ENCODE peak calls at places on chromosomes 4 and X, in five cellular contexts. One of them, this sample, is unnamed.

GRCh38 chrX:37405954-37406353 is 56.8 kb downstream of the PRRG1 start:
- DNase-seq in fibroblast of pulmonary artery: peak
- DNase-seq in foreskin fibroblast: no peak
- DNase-seq in coronary artery: no peak
- DNase-seq in fibroblast of lung: peak
- DNase-seq in this sample: no peak

GRCh38 chr4:185830263-185830994 is 18.4 kb upstream of the SORBS2 start:
- DNase-seq in fibroblast of pulmonary artery: no peak
- DNase-seq in foreskin fibroblast: no peak
- DNase-seq in coronary artery: no peak
- DNase-seq in fibroblast of lung: no peak
- DNase-seq in this sample: no peak

GRCh38 chr4:13611283-13611842 is 16.2 kb downstream of the BOD1L1 start:
- DNase-seq in fibroblast of pulmonary artery: peak
- DNase-seq in foreskin fibroblast: peak
- DNase-seq in coronary artery: no peak
- DNase-seq in fibroblast of lung: peak
- DNase-seq in this sample: no peak

GRCh38 chr4:32499176-32499575 is 1779.0 kb downstream of the PCDH7 start:
- DNase-seq in fibroblast of pulmonary artery: peak
- DNase-seq in foreskin fibroblast: peak
- DNase-seq in coronary artery: no peak
- DNase-seq in fibroblast of lung: peak
- DNase-seq in this sample: peak

GRCh38 chrX:21374163-21374993 is at the start of gene CNKSR2:
- DNase-seq in fibroblast of pulmonary artery: peak
- DNase-seq in foreskin fibroblast: no peak
- DNase-seq in coronary artery: no peak
- DNase-seq in fibroblast of lung: peak
- DNase-seq in this sample: no peak

GRCh38 chr4:153039542-153040185 is 103.5 kb downstream of the FHDC1 start:
- DNase-seq in fibroblast of pulmonary artery: no peak
- DNase-seq in foreskin fibroblast: no peak
- DNase-seq in coronary artery: no peak
- DNase-seq in fibroblast of lung: no peak
- DNase-seq in this sample: no peak

GRCh38 chr4:76696109-76696508 is 201.8 kb downstream of the SOWAHB start:
- DNase-seq in fibroblast of pulmonary artery: no peak
- DNase-seq in foreskin fibroblast: peak
- DNase-seq in coronary artery: no peak
- DNase-seq in fibroblast of lung: peak
- DNase-seq in this sample: no peak

GRCh38 chr4:7472443-7473013 is 37.8 kb upstream of the PSAPL1 start:
- DNase-seq in fibroblast of pulmonary artery: no peak
- DNase-seq in foreskin fibroblast: no peak
- DNase-seq in coronary artery: no peak
- DNase-seq in fibroblast of lung: no peak
- DNase-seq in this sample: no peak

GRCh38 chr4:164383187-164384181 is 370.4 kb upstream of the SMIM31 start:
- DNase-seq in fibroblast of pulmonary artery: no peak
- DNase-seq in foreskin fibroblast: no peak
- DNase-seq in coronary artery: peak
- DNase-seq in fibroblast of lung: peak
- DNase-seq in this sample: peak

GRCh38 chr4:21811576-21811975 is 137.0 kb downstream of the KCNIP4 start:
- DNase-seq in fibroblast of pulmonary artery: peak
- DNase-seq in foreskin fibroblast: peak
- DNase-seq in coronary artery: no peak
- DNase-seq in fibroblast of lung: no peak
- DNase-seq in this sample: no peak

GRCh38 chr4:166323250-166323649 is 450.2 kb downstream of the TLL1 start:
- DNase-seq in fibroblast of pulmonary artery: no peak
- DNase-seq in foreskin fibroblast: no peak
- DNase-seq in coronary artery: no peak
- DNase-seq in fibroblast of lung: no peak
- DNase-seq in this sample: no peak

GRCh38 chr4:166318810-166319525 is 445.9 kb downstream of the TLL1 start:
- DNase-seq in fibroblast of pulmonary artery: peak
- DNase-seq in foreskin fibroblast: peak
- DNase-seq in coronary artery: no peak
- DNase-seq in fibroblast of lung: no peak
- DNase-seq in this sample: peak

DNA sequence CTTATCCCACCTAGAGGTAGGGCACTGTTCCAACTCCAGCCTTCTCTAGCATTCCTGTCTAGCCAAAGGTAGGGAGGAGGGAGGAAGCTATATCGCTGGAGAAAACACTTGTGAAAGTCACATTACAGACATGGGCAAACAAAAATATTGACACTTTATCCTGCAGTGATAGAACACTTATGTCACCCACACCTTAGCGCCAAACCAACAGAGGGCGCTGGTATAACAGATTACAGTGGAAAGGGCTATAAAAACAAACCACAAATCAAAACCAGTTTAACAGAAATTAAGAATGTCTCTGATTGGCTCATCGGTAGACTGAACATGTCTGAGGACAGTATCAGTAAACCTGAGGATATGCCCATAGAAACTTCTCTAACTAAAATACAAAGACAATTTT is 451.3 kb downstream of the TLL1 start:
- DNase-seq in fibroblast of pulmonary artery: peak
- DNase-seq in foreskin fibroblast: peak
- DNase-seq in coronary artery: no peak
- DNase-seq in fibroblast of lung: peak
- DNase-seq in this sample: peak
- TF ChIP-seq CTCF in fibroblast of pulmonary artery: peak
- TF ChIP-seq CTCF in foreskin fibroblast: no peak
- TF ChIP-seq CTCF in coronary artery: no peak
- TF ChIP-seq CTCF in fibroblast of lung: no peak
- TF ChIP-seq CTCF in this sample: peak

DNA sequence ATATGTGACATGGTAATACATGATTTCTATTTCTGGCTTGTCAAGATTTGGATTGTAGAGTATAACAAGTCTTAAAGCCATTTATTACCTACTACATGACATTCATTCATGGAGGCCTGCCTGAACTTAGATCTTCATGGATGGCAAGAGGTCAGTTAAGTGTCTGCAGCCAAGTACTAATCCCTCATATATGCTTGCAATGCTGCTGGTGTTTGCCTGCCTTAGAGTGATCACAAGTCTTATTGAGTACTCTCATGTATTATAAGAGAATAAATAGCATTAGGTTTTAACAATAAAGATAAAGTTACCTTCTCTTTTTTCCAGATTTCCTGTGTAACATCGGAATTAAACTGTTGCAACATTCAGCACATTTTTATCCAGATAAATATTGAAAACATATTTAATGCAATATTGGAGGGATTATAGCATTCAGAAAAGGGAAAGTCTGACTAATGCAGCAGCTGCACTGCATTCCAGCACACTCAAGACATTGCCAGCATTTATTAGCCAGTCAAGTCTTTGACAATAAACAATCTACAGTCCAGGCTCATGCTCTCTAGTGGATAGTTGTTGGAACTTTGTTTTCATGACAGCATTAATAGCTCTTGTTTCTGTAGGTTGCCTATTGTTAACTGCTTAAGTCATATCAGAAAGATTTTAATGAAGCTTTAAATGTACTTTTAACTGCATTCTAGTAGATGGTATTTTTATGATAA is 737.1 kb downstream of the FAT4 start:
- DNase-seq in fibroblast of pulmonary artery: peak
- DNase-seq in foreskin fibroblast: peak
- DNase-seq in coronary artery: no peak
- DNase-seq in fibroblast of lung: peak
- DNase-seq in this sample: peak
- TF ChIP-seq CTCF in fibroblast of pulmonary artery: peak
- TF ChIP-seq CTCF in foreskin fibroblast: peak
- TF ChIP-seq CTCF in coronary artery: no peak
- TF ChIP-seq CTCF in fibroblast of lung: no peak
- TF ChIP-seq CTCF in this sample: no peak

DNA sequence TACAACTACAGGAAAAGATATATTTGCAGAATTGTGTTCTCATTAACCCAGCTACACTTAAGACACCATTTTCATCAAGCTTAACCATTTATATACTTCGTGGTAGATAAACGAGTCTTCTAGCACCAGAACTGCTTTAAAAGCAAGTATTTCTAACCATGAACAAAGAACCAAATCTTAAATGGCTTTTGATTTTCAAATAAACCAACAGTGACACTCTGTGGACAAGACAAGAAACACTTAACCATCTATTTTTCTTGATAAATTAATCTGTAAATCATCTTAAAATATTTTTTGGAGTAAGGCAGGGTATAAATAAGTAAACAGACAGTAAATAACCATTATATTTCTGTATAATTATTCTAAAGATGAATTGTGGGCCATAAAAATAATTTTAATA is 10.2 kb downstream of the BEND2 start:
- DNase-seq in fibroblast of pulmonary artery: peak
- DNase-seq in foreskin fibroblast: peak
- DNase-seq in coronary artery: no peak
- DNase-seq in fibroblast of lung: peak
- DNase-seq in this sample: no peak
- TF ChIP-seq CTCF in fibroblast of pulmonary artery: no peak
- TF ChIP-seq CTCF in foreskin fibroblast: no peak
- TF ChIP-seq CTCF in coronary artery: no peak
- TF ChIP-seq CTCF in fibroblast of lung: no peak
- TF ChIP-seq CTCF in this sample: no peak

DNA sequence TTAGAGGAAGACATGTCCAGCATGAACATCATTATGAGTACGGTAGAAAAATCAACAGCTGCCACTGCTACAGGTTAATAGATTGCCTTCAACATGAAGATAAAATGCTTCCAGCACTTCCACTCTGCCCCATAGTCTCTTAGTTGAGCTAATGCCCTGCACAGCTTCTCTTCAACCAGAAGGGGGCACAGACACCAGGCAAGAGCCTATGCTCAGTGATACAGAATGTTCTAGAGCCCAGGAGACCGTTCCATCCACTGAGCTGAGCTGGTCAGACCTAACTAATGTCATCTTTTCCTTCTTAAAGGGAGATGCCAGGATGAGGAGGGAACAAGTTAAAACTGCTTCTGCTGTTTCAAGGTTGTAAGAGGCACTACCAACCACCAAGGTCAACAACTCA is 42.2 kb downstream of the SMIM10L2A start:
- DNase-seq in fibroblast of pulmonary artery: peak
- DNase-seq in foreskin fibroblast: no peak
- DNase-seq in coronary artery: no peak
- DNase-seq in fibroblast of lung: peak
- DNase-seq in this sample: peak
- TF ChIP-seq CTCF in fibroblast of pulmonary artery: peak
- TF ChIP-seq CTCF in foreskin fibroblast: peak
- TF ChIP-seq CTCF in coronary artery: no peak
- TF ChIP-seq CTCF in fibroblast of lung: no peak
- TF ChIP-seq CTCF in this sample: peak

GRCh38 chrX:5236096-5236495 is 992.6 kb downstream of the NLGN4X start:
- DNase-seq in fibroblast of pulmonary artery: no peak
- DNase-seq in foreskin fibroblast: no peak
- DNase-seq in coronary artery: no peak
- DNase-seq in fibroblast of lung: no peak
- DNase-seq in this sample: peak
- TF ChIP-seq CTCF in fibroblast of pulmonary artery: no peak
- TF ChIP-seq CTCF in foreskin fibroblast: no peak
- TF ChIP-seq CTCF in coronary artery: no peak
- TF ChIP-seq CTCF in fibroblast of lung: no peak
- TF ChIP-seq CTCF in this sample: peak

GRCh38 chr4:146510942-146511341 is 10.8 kb downstream of the SLC10A7 start:
- DNase-seq in fibroblast of pulmonary artery: no peak
- DNase-seq in foreskin fibroblast: no peak
- DNase-seq in coronary artery: no peak
- DNase-seq in fibroblast of lung: no peak
- DNase-seq in this sample: no peak

GRCh38 chr4:146513548-146513947 is 8.2 kb downstream of the SLC10A7 start:
- DNase-seq in fibroblast of pulmonary artery: no peak
- DNase-seq in foreskin fibroblast: no peak
- DNase-seq in coronary artery: no peak
- DNase-seq in fibroblast of lung: no peak
- DNase-seq in this sample: no peak

GRCh38 chr4:146511381-146511780 is 10.4 kb downstream of the SLC10A7 start:
- DNase-seq in fibroblast of pulmonary artery: no peak
- DNase-seq in foreskin fibroblast: no peak
- DNase-seq in coronary artery: no peak
- DNase-seq in fibroblast of lung: no peak
- DNase-seq in this sample: no peak

DNA sequence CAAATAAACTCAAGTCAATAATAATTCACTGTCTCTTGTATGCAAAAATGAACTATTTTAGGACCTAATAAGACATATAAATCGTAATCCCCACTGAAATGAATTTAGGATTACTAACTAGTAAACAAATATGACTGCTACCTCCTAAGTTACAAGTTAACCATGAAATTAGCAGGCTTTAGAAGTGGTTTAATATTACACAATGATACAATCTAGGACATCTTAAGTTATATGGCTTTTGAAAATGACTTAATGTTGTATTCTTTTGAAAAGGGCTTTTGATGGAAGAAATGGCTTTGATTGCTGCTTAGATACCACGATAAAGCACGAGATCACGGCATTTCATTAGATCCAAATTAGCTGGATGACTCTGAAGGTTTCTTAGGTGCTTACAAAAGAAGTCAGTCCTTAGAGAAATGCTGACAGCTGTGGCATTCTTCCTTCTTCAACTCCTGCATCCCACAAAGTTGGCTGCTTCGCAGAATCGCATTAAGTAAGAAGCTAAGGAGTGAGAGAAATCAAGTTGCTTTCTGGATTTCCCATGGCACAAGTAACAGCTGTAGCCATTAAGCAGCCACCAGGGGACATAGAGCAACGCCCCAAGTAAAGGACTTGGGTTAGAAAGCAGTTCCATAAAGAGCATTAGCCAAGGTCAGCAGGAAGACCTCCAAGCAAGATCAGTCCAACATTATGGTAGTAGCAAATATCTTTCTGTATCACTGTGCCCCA is 6.9 kb downstream of the SLC10A7 start:
- DNase-seq in fibroblast of pulmonary artery: no peak
- DNase-seq in foreskin fibroblast: no peak
- DNase-seq in coronary artery: no peak
- DNase-seq in fibroblast of lung: no peak
- DNase-seq in this sample: no peak
- TF ChIP-seq CTCF in fibroblast of pulmonary artery: no peak
- TF ChIP-seq CTCF in foreskin fibroblast: no peak
- TF ChIP-seq CTCF in coronary artery: no peak
- TF ChIP-seq CTCF in fibroblast of lung: no peak
- TF ChIP-seq CTCF in this sample: no peak

This sample was measured in MCF 10A.